ENCODE peak calls at places on chromosomes 1 and 21, in nine cellular contexts. One of them, this sample, is unnamed.

GRCh38 chr1:181798191-181798926 is 263.2 kb downstream of the ZNF648 start:
- DNase-seq in sigmoid colon: no peak
- DNase-seq in endodermal cell: no peak
- DNase-seq in cardiac fibroblast: no peak
- DNase-seq in IMR-90: no peak
- DNase-seq in cardiac muscle cell: no peak
- DNase-seq in astrocyte of the spinal cord: no peak
- DNase-seq in esophagus squamous epithelium: no peak
- DNase-seq in PC-3: no peak
- DNase-seq in this sample: no peak

GRCh38 chr1:3939242-3940080 is 39.4 kb upstream of the C1orf174 start:
- DNase-seq in sigmoid colon: no peak
- DNase-seq in endodermal cell: no peak
- DNase-seq in cardiac fibroblast: no peak
- DNase-seq in IMR-90: no peak
- DNase-seq in cardiac muscle cell: no peak
- DNase-seq in astrocyte of the spinal cord: no peak
- DNase-seq in esophagus squamous epithelium: no peak
- DNase-seq in PC-3: no peak
- DNase-seq in this sample: no peak

GRCh38 chr1:63318255-63319068 is 3.9 kb upstream of the FOXD3 start:
- DNase-seq in sigmoid colon: no peak
- DNase-seq in endodermal cell: peak; percentile 57
- DNase-seq in cardiac fibroblast: no peak
- DNase-seq in IMR-90: no peak
- DNase-seq in cardiac muscle cell: no peak
- DNase-seq in astrocyte of the spinal cord: no peak
- DNase-seq in esophagus squamous epithelium: no peak
- DNase-seq in PC-3: no peak
- DNase-seq in this sample: no peak

GRCh38 chr21:31580866-31581276 is 78.6 kb upstream of the SOD1 start:
- DNase-seq in sigmoid colon: peak; percentile 70
- DNase-seq in endodermal cell: peak; percentile 92
- DNase-seq in cardiac fibroblast: peak; percentile 73
- DNase-seq in IMR-90: peak; percentile 61
- DNase-seq in cardiac muscle cell: peak; percentile 78
- DNase-seq in astrocyte of the spinal cord: peak; percentile 68
- DNase-seq in esophagus squamous epithelium: no peak
- DNase-seq in PC-3: peak; percentile 88
- DNase-seq in this sample: no peak

GRCh38 chr1:115933625-115934024 is 42.7 kb upstream of the SLC22A15 start:
- DNase-seq in sigmoid colon: no peak
- DNase-seq in endodermal cell: no peak
- DNase-seq in cardiac fibroblast: no peak
- DNase-seq in IMR-90: no peak
- DNase-seq in cardiac muscle cell: no peak
- DNase-seq in astrocyte of the spinal cord: no peak
- DNase-seq in esophagus squamous epithelium: no peak
- DNase-seq in PC-3: no peak
- DNase-seq in this sample: no peak

GRCh38 chr1:221796700-221797099 is 54.8 kb upstream of the DUSP10 start:
- DNase-seq in sigmoid colon: no peak
- DNase-seq in endodermal cell: no peak
- DNase-seq in cardiac fibroblast: no peak
- DNase-seq in IMR-90: no peak
- DNase-seq in cardiac muscle cell: no peak
- DNase-seq in astrocyte of the spinal cord: no peak
- DNase-seq in esophagus squamous epithelium: no peak
- DNase-seq in PC-3: no peak
- DNase-seq in this sample: no peak

GRCh38 chr21:17949395-17949794 is 130.2 kb upstream of the C21orf91 start:
- DNase-seq in sigmoid colon: no peak
- DNase-seq in endodermal cell: no peak
- DNase-seq in cardiac fibroblast: peak; percentile 1
- DNase-seq in IMR-90: no peak
- DNase-seq in cardiac muscle cell: no peak
- DNase-seq in astrocyte of the spinal cord: no peak
- DNase-seq in esophagus squamous epithelium: no peak
- DNase-seq in PC-3: no peak
- DNase-seq in this sample: no peak

GRCh38 chr1:42747125-42747524 is 7.1 kb upstream of the CLDN19 start:
- DNase-seq in sigmoid colon: no peak
- DNase-seq in endodermal cell: peak; percentile 83
- DNase-seq in cardiac fibroblast: peak; percentile 23
- DNase-seq in IMR-90: no peak
- DNase-seq in cardiac muscle cell: peak; percentile 35
- DNase-seq in astrocyte of the spinal cord: no peak
- DNase-seq in esophagus squamous epithelium: no peak
- DNase-seq in PC-3: peak; percentile 31
- DNase-seq in this sample: no peak

GRCh38 chr1:12472798-12473551 is 145.0 kb downstream of the DHRS3 start:
- DNase-seq in sigmoid colon: no peak
- DNase-seq in endodermal cell: no peak
- DNase-seq in cardiac fibroblast: no peak
- DNase-seq in IMR-90: no peak
- DNase-seq in cardiac muscle cell: no peak
- DNase-seq in astrocyte of the spinal cord: no peak
- DNase-seq in esophagus squamous epithelium: no peak
- DNase-seq in PC-3: no peak
- DNase-seq in this sample: no peak

GRCh38 chr1:60388092-60388987 is 314.8 kb upstream of the C1orf87 start:
- DNase-seq in sigmoid colon: no peak
- DNase-seq in endodermal cell: peak; percentile 43
- DNase-seq in cardiac fibroblast: peak; percentile 56
- DNase-seq in IMR-90: no peak
- DNase-seq in cardiac muscle cell: peak; percentile 50
- DNase-seq in astrocyte of the spinal cord: no peak
- DNase-seq in esophagus squamous epithelium: no peak
- DNase-seq in PC-3: peak; percentile 23
- DNase-seq in this sample: no peak

DNA sequence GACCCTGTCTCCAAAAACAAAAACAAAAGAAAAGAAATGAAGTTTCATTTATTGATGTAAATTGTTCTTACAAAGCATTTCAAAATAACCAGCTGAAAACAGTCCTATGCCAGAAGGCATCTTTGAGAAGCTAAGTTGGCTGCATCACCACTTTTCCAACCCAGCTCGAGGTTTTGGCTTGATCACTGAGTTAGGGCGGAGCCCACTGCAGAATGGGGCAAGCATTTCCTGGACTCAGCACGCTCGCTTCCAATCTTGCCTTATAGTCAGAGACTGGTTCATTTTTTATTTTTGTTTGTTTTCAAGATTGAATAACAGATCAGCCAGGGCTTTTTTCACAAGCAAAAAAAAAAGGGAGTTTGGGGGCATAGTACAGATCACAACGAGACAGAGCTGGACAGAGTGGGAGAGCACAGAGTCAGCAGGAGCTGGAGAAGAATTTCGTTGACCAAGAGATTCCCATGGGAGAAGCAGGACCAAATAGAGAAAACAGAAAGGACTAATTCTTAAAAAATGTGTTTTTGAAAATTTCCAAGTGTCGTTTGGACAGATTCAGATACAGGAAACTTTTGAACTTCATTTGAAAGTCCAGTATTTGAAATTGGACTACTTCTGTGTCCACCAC is 23.5 kb upstream of the COL6A1 start:
- DNase-seq in sigmoid colon: peak; percentile 82
- DNase-seq in endodermal cell: no peak
- DNase-seq in cardiac fibroblast: peak; percentile 93
- DNase-seq in IMR-90: peak; percentile 30
- DNase-seq in cardiac muscle cell: peak; percentile 89
- DNase-seq in astrocyte of the spinal cord: no peak
- DNase-seq in esophagus squamous epithelium: no peak
- DNase-seq in PC-3: no peak
- DNase-seq in this sample: no peak
- H3K4me3 ChIP-seq in sigmoid colon: no peak overlapping the region
- H3K4me3 ChIP-seq in endodermal cell: no peak overlapping the region
- H3K4me3 ChIP-seq in cardiac fibroblast: peak overlapping the region; percentile 22
- H3K4me3 ChIP-seq in IMR-90: no peak overlapping the region
- H3K4me3 ChIP-seq in cardiac muscle cell: no peak overlapping the region
- H3K4me3 ChIP-seq in astrocyte of the spinal cord: no peak overlapping the region
- H3K4me3 ChIP-seq in esophagus squamous epithelium: no peak overlapping the region
- H3K4me3 ChIP-seq in PC-3: no peak overlapping the region
- H3K4me3 ChIP-seq in this sample: no peak overlapping the region

GRCh38 chr1:217747156-217747769 is 116.1 kb downstream of the SPATA17 start:
- DNase-seq in sigmoid colon: no peak
- DNase-seq in endodermal cell: no peak
- DNase-seq in cardiac fibroblast: peak; percentile 60
- DNase-seq in IMR-90: peak; percentile 41
- DNase-seq in cardiac muscle cell: peak; percentile 57
- DNase-seq in astrocyte of the spinal cord: peak; percentile 47
- DNase-seq in esophagus squamous epithelium: no peak
- DNase-seq in PC-3: peak; percentile 75
- DNase-seq in this sample: no peak
- TF ChIP-seq CTCF in sigmoid colon: peak; percentile 50
- TF ChIP-seq CTCF in endodermal cell: peak; percentile 91
- TF ChIP-seq CTCF in cardiac fibroblast: peak; percentile 71
- TF ChIP-seq CTCF in IMR-90: peak; percentile 77
- TF ChIP-seq CTCF in cardiac muscle cell: peak; percentile 77
- TF ChIP-seq CTCF in astrocyte of the spinal cord: peak; percentile 70
- TF ChIP-seq CTCF in esophagus squamous epithelium: no peak
- TF ChIP-seq CTCF in PC-3: peak; percentile 89
- TF ChIP-seq CTCF in this sample: peak; percentile 35

GRCh38 chr21:44709426-44710293 is 1.7 kb downstream of the TSPEAR start:
- DNase-seq in sigmoid colon: no peak
- DNase-seq in endodermal cell: peak; percentile 56
- DNase-seq in cardiac fibroblast: no peak
- DNase-seq in IMR-90: peak; percentile 0
- DNase-seq in cardiac muscle cell: peak; percentile 8
- DNase-seq in astrocyte of the spinal cord: no peak
- DNase-seq in esophagus squamous epithelium: no peak
- DNase-seq in PC-3: peak; percentile 62
- DNase-seq in this sample: no peak
- H3K4me3 ChIP-seq in sigmoid colon: no peak overlapping the region
- H3K4me3 ChIP-seq in endodermal cell: peak overlapping the region; percentile 57
- H3K4me3 ChIP-seq in cardiac fibroblast: no peak overlapping the region
- H3K4me3 ChIP-seq in IMR-90: no peak overlapping the region
- H3K4me3 ChIP-seq in cardiac muscle cell: peak overlapping the region; percentile 6
- H3K4me3 ChIP-seq in astrocyte of the spinal cord: no peak overlapping the region
- H3K4me3 ChIP-seq in esophagus squamous epithelium: no peak overlapping the region
- H3K4me3 ChIP-seq in PC-3: peak overlapping the region; percentile 29
- H3K4me3 ChIP-seq in this sample: no peak overlapping the region

GRCh38 chr21:15667010-15667409 is 62.8 kb upstream of the USP25 start:
- DNase-seq in sigmoid colon: no peak
- DNase-seq in endodermal cell: no peak
- DNase-seq in cardiac fibroblast: peak; percentile 46
- DNase-seq in IMR-90: peak; percentile 73
- DNase-seq in cardiac muscle cell: peak; percentile 61
- DNase-seq in astrocyte of the spinal cord: peak; percentile 49
- DNase-seq in esophagus squamous epithelium: no peak
- DNase-seq in PC-3: peak; percentile 93
- DNase-seq in this sample: peak; percentile 33
- TF ChIP-seq CTCF in sigmoid colon: no peak
- TF ChIP-seq CTCF in endodermal cell: no peak
- TF ChIP-seq CTCF in cardiac fibroblast: no peak
- TF ChIP-seq CTCF in IMR-90: no peak
- TF ChIP-seq CTCF in cardiac muscle cell: no peak
- TF ChIP-seq CTCF in astrocyte of the spinal cord: no peak
- TF ChIP-seq CTCF in esophagus squamous epithelium: no peak
- TF ChIP-seq CTCF in PC-3: no peak
- TF ChIP-seq CTCF in this sample: no peak

DNA sequence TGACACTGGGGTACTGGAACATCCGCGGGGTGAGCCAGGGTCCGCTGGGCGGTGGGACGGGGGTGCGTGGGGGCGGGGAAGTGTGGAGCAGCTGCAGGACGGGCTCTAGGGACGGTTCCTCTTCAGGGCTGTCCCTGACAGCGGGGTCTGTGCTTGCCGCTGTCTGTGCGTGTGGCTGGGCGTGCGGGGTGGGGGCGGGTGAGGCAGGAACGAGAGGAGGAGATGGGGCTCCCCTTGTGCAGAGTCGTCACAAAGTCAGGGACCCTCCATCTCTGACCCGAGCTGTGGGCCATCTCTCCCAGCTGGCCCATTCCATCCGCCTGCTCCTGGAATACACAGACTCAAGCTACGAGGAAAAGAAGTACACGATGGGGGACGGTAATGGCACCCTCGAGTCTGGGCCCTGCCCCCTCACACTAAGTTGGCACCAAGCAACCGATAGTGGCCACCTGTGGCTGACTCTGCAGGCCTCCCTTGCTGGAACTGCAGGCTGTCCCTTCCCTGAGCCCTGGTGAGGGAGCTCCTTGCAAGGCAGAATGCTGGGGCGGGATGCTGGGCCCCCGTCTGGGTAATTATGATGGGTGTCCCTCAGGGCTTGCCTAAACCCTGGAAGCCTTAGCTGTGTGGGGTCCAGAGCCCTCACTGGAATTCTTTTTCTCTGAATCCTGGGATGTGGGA is 405 bp downstream of the GSTM2 start:
- DNase-seq in sigmoid colon: no peak
- DNase-seq in endodermal cell: no peak
- DNase-seq in cardiac fibroblast: no peak
- DNase-seq in IMR-90: peak; percentile 0
- DNase-seq in cardiac muscle cell: no peak
- DNase-seq in astrocyte of the spinal cord: no peak
- DNase-seq in esophagus squamous epithelium: no peak
- DNase-seq in PC-3: no peak
- DNase-seq in this sample: no peak
- H3K4me3 ChIP-seq in sigmoid colon: peak overlapping the region; percentile 66
- H3K4me3 ChIP-seq in endodermal cell: peak overlapping the region; percentile 70
- H3K4me3 ChIP-seq in cardiac fibroblast: peak overlapping the region; percentile 56
- H3K4me3 ChIP-seq in IMR-90: peak overlapping the region; percentile 40
- H3K4me3 ChIP-seq in cardiac muscle cell: peak overlapping the region; percentile 49
- H3K4me3 ChIP-seq in astrocyte of the spinal cord: peak overlapping the region; percentile 49
- H3K4me3 ChIP-seq in esophagus squamous epithelium: peak overlapping the region; percentile 57
- H3K4me3 ChIP-seq in PC-3: peak overlapping the region; percentile 64
- H3K4me3 ChIP-seq in this sample: peak overlapping the region; percentile 64

This sample was measured in AG04449.